ENCODE peak calls at places on chromosomes 2 and 18, in ten cellular contexts. One of them, this sample, is unnamed.

GRCh38 chr2:71460056-71460455 is 6.7 kb downstream of the DYSF start:
- DNase-seq in lower lobe of right lung: no peak
- DNase-seq in psoas muscle: no peak
- DNase-seq in AG09319: no peak
- DNase-seq in omental fat pad: no peak
- DNase-seq in AG04449: no peak
- DNase-seq in foreskin fibroblast: no peak
- DNase-seq in transverse colon: no peak
- DNase-seq in WTC11: no peak
- DNase-seq in RWPE2: no peak
- DNase-seq in this sample: no peak

GRCh38 chr18:75167759-75168211 is 41.2 kb downstream of the PTGR3 start:
- DNase-seq in foreskin fibroblast: no peak
- DNase-seq in RWPE2: no peak
- DNase-seq in AG09319: no peak
- DNase-seq in psoas muscle: no peak
- DNase-seq in WTC11: no peak
- DNase-seq in transverse colon: peak
- DNase-seq in lower lobe of right lung: no peak
- DNase-seq in AG04449: no peak
- DNase-seq in omental fat pad: no peak
- DNase-seq in this sample: no peak

GRCh38 chr2:10935953-10936942 is 24.5 kb downstream of the KCNF1 start:
- DNase-seq in psoas muscle: no peak
- DNase-seq in RWPE2: no peak
- DNase-seq in AG09319: peak
- DNase-seq in AG04449: peak
- DNase-seq in transverse colon: no peak
- DNase-seq in omental fat pad: no peak
- DNase-seq in foreskin fibroblast: peak
- DNase-seq in lower lobe of right lung: no peak
- DNase-seq in WTC11: no peak
- DNase-seq in this sample: peak

GRCh38 chr2:10561636-10562035 is 113.5 kb upstream of the ODC1 start:
- DNase-seq in psoas muscle: no peak
- DNase-seq in RWPE2: no peak
- DNase-seq in foreskin fibroblast: peak
- DNase-seq in omental fat pad: no peak
- DNase-seq in AG04449: no peak
- DNase-seq in lower lobe of right lung: no peak
- DNase-seq in AG09319: no peak
- DNase-seq in WTC11: no peak
- DNase-seq in transverse colon: no peak
- DNase-seq in this sample: no peak

GRCh38 chr2:239882335-239882734 is 142.8 kb downstream of the NDUFA10 start:
- DNase-seq in psoas muscle: no peak
- DNase-seq in omental fat pad: peak
- DNase-seq in transverse colon: peak
- DNase-seq in AG09319: no peak
- DNase-seq in foreskin fibroblast: peak
- DNase-seq in lower lobe of right lung: peak
- DNase-seq in RWPE2: no peak
- DNase-seq in WTC11: peak
- DNase-seq in AG04449: no peak
- DNase-seq in this sample: no peak

GRCh38 chr2:40700211-40700954 is 248.5 kb upstream of the SLC8A1 start:
- DNase-seq in omental fat pad: no peak
- DNase-seq in AG04449: no peak
- DNase-seq in WTC11: no peak
- DNase-seq in foreskin fibroblast: no peak
- DNase-seq in lower lobe of right lung: no peak
- DNase-seq in RWPE2: no peak
- DNase-seq in transverse colon: no peak
- DNase-seq in AG09319: no peak
- DNase-seq in psoas muscle: no peak
- DNase-seq in this sample: no peak

GRCh38 chr18:12657048-12657848 is 659 bp downstream of the SPIRE1 start:
- DNase-seq in psoas muscle: peak
- DNase-seq in AG09319: no peak
- DNase-seq in WTC11: peak
- DNase-seq in AG04449: no peak
- DNase-seq in RWPE2: no peak
- DNase-seq in lower lobe of right lung: peak
- DNase-seq in transverse colon: peak
- DNase-seq in foreskin fibroblast: peak
- DNase-seq in omental fat pad: no peak
- DNase-seq in this sample: no peak

GRCh38 chr2:205022751-205023150 is 477.5 kb downstream of the PARD3B start:
- DNase-seq in foreskin fibroblast: no peak
- DNase-seq in lower lobe of right lung: no peak
- DNase-seq in WTC11: no peak
- DNase-seq in psoas muscle: no peak
- DNase-seq in transverse colon: no peak
- DNase-seq in RWPE2: no peak
- DNase-seq in omental fat pad: no peak
- DNase-seq in AG04449: no peak
- DNase-seq in AG09319: no peak
- DNase-seq in this sample: no peak

GRCh38 chr2:162490052-162490717 is 146.3 kb downstream of the GCA start:
- DNase-seq in AG09319: no peak
- DNase-seq in AG04449: no peak
- DNase-seq in lower lobe of right lung: no peak
- DNase-seq in omental fat pad: no peak
- DNase-seq in RWPE2: no peak
- DNase-seq in foreskin fibroblast: no peak
- DNase-seq in WTC11: no peak
- DNase-seq in transverse colon: no peak
- DNase-seq in psoas muscle: no peak
- DNase-seq in this sample: no peak

GRCh38 chr2:177599956-177600355 is 207.4 kb downstream of the AGPS start:
- DNase-seq in transverse colon: no peak
- DNase-seq in omental fat pad: no peak
- DNase-seq in foreskin fibroblast: no peak
- DNase-seq in AG04449: no peak
- DNase-seq in lower lobe of right lung: no peak
- DNase-seq in psoas muscle: no peak
- DNase-seq in RWPE2: no peak
- DNase-seq in AG09319: no peak
- DNase-seq in WTC11: no peak
- DNase-seq in this sample: no peak

GRCh38 chr2:197215988-197216979 is 94.3 kb downstream of the ANKRD44 start:
- DNase-seq in transverse colon: no peak
- DNase-seq in AG09319: no peak
- DNase-seq in psoas muscle: no peak
- DNase-seq in omental fat pad: no peak
- DNase-seq in WTC11: no peak
- DNase-seq in AG04449: no peak
- DNase-seq in RWPE2: no peak
- DNase-seq in lower lobe of right lung: no peak
- DNase-seq in foreskin fibroblast: peak
- DNase-seq in this sample: no peak

GRCh38 chr2:200405599-200406298 is 99.3 kb downstream of the SPATS2L start:
- DNase-seq in lower lobe of right lung: no peak
- DNase-seq in AG04449: no peak
- DNase-seq in psoas muscle: no peak
- DNase-seq in WTC11: no peak
- DNase-seq in foreskin fibroblast: peak
- DNase-seq in RWPE2: no peak
- DNase-seq in transverse colon: peak
- DNase-seq in AG09319: no peak
- DNase-seq in omental fat pad: no peak
- DNase-seq in this sample: peak

GRCh38 chr18:31302991-31303390 is 15.0 kb upstream of the DSG1 start:
- DNase-seq in omental fat pad: no peak
- DNase-seq in WTC11: no peak
- DNase-seq in lower lobe of right lung: no peak
- DNase-seq in transverse colon: no peak
- DNase-seq in psoas muscle: no peak
- DNase-seq in RWPE2: no peak
- DNase-seq in foreskin fibroblast: no peak
- DNase-seq in AG04449: no peak
- DNase-seq in AG09319: no peak
- DNase-seq in this sample: peak

GRCh38 chr18:13273800-13274199 is 55.2 kb downstream of the LDLRAD4 start:
- DNase-seq in transverse colon: no peak
- DNase-seq in lower lobe of right lung: no peak
- DNase-seq in foreskin fibroblast: no peak
- DNase-seq in AG09319: no peak
- DNase-seq in omental fat pad: no peak
- DNase-seq in psoas muscle: no peak
- DNase-seq in AG04449: no peak
- DNase-seq in RWPE2: no peak
- DNase-seq in WTC11: no peak
- DNase-seq in this sample: no peak

GRCh38 chr2:79993144-79993543 is 311.4 kb downstream of the LRRTM1 start:
- DNase-seq in AG09319: no peak
- DNase-seq in foreskin fibroblast: no peak
- DNase-seq in psoas muscle: no peak
- DNase-seq in RWPE2: no peak
- DNase-seq in AG04449: peak
- DNase-seq in transverse colon: no peak
- DNase-seq in WTC11: no peak
- DNase-seq in lower lobe of right lung: no peak
- DNase-seq in omental fat pad: no peak
- DNase-seq in this sample: no peak

GRCh38 chr2:127526940-127527804 is 883 bp upstream of the IWS1 start:
- DNase-seq in AG04449: no peak
- DNase-seq in AG09319: no peak
- DNase-seq in lower lobe of right lung: no peak
- DNase-seq in WTC11: no peak
- DNase-seq in psoas muscle: no peak
- DNase-seq in omental fat pad: no peak
- DNase-seq in transverse colon: no peak
- DNase-seq in foreskin fibroblast: no peak
- DNase-seq in RWPE2: no peak
- DNase-seq in this sample: no peak
- TF ChIP-seq CTCF in AG04449: no peak
- TF ChIP-seq CTCF in AG09319: peak
- TF ChIP-seq CTCF in lower lobe of right lung: no peak
- TF ChIP-seq CTCF in WTC11: no peak
- TF ChIP-seq CTCF in psoas muscle: no peak
- TF ChIP-seq CTCF in omental fat pad: no peak
- TF ChIP-seq CTCF in transverse colon: no peak
- TF ChIP-seq CTCF in foreskin fibroblast: no peak
- TF ChIP-seq CTCF in RWPE2: no peak
- TF ChIP-seq CTCF in this sample: no peak

GRCh38 chr2:213152065-213152794 is 818 bp upstream of the IKZF2 start:
- DNase-seq in lower lobe of right lung: peak
- DNase-seq in AG04449: no peak
- DNase-seq in psoas muscle: peak
- DNase-seq in RWPE2: peak
- DNase-seq in WTC11: peak
- DNase-seq in transverse colon: peak
- DNase-seq in foreskin fibroblast: peak
- DNase-seq in AG09319: peak
- DNase-seq in omental fat pad: peak
- DNase-seq in this sample: no peak
- TF ChIP-seq CTCF in lower lobe of right lung: peak
- TF ChIP-seq CTCF in AG04449: peak
- TF ChIP-seq CTCF in psoas muscle: peak
- TF ChIP-seq CTCF in RWPE2: peak
- TF ChIP-seq CTCF in WTC11: no peak
- TF ChIP-seq CTCF in transverse colon: peak
- TF ChIP-seq CTCF in foreskin fibroblast: peak
- TF ChIP-seq CTCF in AG09319: peak
- TF ChIP-seq CTCF in omental fat pad: no peak
- TF ChIP-seq CTCF in this sample: peak

GRCh38 chr2:143577489-143577888 is 448.3 kb downstream of the ARHGAP15 start:
- DNase-seq in AG09319: no peak
- DNase-seq in lower lobe of right lung: no peak
- DNase-seq in psoas muscle: no peak
- DNase-seq in RWPE2: no peak
- DNase-seq in AG04449: no peak
- DNase-seq in WTC11: no peak
- DNase-seq in omental fat pad: no peak
- DNase-seq in transverse colon: no peak
- DNase-seq in foreskin fibroblast: no peak
- DNase-seq in this sample: no peak

GRCh38 chr2:143586119-143586518 is 456.9 kb downstream of the ARHGAP15 start:
- DNase-seq in WTC11: no peak
- DNase-seq in psoas muscle: no peak
- DNase-seq in RWPE2: no peak
- DNase-seq in transverse colon: no peak
- DNase-seq in AG04449: no peak
- DNase-seq in foreskin fibroblast: no peak
- DNase-seq in AG09319: no peak
- DNase-seq in omental fat pad: no peak
- DNase-seq in lower lobe of right lung: no peak
- DNase-seq in this sample: no peak

GRCh38 chr2:143581134-143581533 is 451.9 kb downstream of the ARHGAP15 start:
- DNase-seq in RWPE2: no peak
- DNase-seq in psoas muscle: no peak
- DNase-seq in AG04449: no peak
- DNase-seq in omental fat pad: no peak
- DNase-seq in lower lobe of right lung: no peak
- DNase-seq in AG09319: no peak
- DNase-seq in WTC11: no peak
- DNase-seq in foreskin fibroblast: no peak
- DNase-seq in transverse colon: no peak
- DNase-seq in this sample: no peak

GRCh38 chr2:143579456-143579855 is 450.2 kb downstream of the ARHGAP15 start:
- DNase-seq in RWPE2: no peak
- DNase-seq in transverse colon: no peak
- DNase-seq in AG04449: no peak
- DNase-seq in foreskin fibroblast: no peak
- DNase-seq in WTC11: no peak
- DNase-seq in AG09319: no peak
- DNase-seq in omental fat pad: no peak
- DNase-seq in psoas muscle: no peak
- DNase-seq in lower lobe of right lung: no peak
- DNase-seq in this sample: no peak

GRCh38 chr2:143581989-143582719 is 452.9 kb downstream of the ARHGAP15 start:
- DNase-seq in lower lobe of right lung: no peak
- DNase-seq in transverse colon: no peak
- DNase-seq in AG09319: no peak
- DNase-seq in foreskin fibroblast: peak
- DNase-seq in RWPE2: no peak
- DNase-seq in AG04449: no peak
- DNase-seq in psoas muscle: no peak
- DNase-seq in WTC11: no peak
- DNase-seq in omental fat pad: no peak
- DNase-seq in this sample: no peak
- TF ChIP-seq CTCF in lower lobe of right lung: no peak
- TF ChIP-seq CTCF in transverse colon: no peak
- TF ChIP-seq CTCF in AG09319: peak
- TF ChIP-seq CTCF in foreskin fibroblast: peak
- TF ChIP-seq CTCF in RWPE2: no peak
- TF ChIP-seq CTCF in AG04449: peak
- TF ChIP-seq CTCF in psoas muscle: no peak
- TF ChIP-seq CTCF in WTC11: no peak
- TF ChIP-seq CTCF in omental fat pad: no peak
- TF ChIP-seq CTCF in this sample: no peak

DNA sequence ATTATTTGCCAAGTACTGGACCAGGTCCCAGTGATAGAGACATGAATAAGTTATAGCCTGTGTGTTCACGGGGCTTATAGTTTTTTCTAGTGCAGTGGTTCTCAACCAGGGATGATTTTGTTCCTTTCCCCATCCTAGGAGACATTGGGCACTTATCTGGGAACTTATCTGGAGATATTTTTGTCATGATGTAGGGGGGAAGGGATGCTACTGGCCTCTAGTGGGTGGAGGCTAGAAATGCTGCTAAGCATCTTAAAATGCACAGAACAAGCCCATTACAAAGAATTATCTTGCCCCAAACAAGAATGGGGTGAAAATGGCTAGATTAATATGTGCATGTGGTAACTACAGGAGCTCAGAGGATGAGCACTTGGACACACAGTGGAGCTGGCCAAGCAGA is 75.2 kb downstream of the KLHL29 start:
- DNase-seq in AG09319: no peak
- DNase-seq in foreskin fibroblast: peak
- DNase-seq in omental fat pad: no peak
- DNase-seq in psoas muscle: no peak
- DNase-seq in WTC11: no peak
- DNase-seq in RWPE2: no peak
- DNase-seq in lower lobe of right lung: no peak
- DNase-seq in transverse colon: no peak
- DNase-seq in AG04449: no peak
- DNase-seq in this sample: no peak
- TF ChIP-seq CTCF in AG09319: peak
- TF ChIP-seq CTCF in foreskin fibroblast: peak
- TF ChIP-seq CTCF in omental fat pad: peak
- TF ChIP-seq CTCF in psoas muscle: peak
- TF ChIP-seq CTCF in WTC11: no peak
- TF ChIP-seq CTCF in RWPE2: peak
- TF ChIP-seq CTCF in lower lobe of right lung: peak
- TF ChIP-seq CTCF in transverse colon: peak
- TF ChIP-seq CTCF in AG04449: peak
- TF ChIP-seq CTCF in this sample: peak

This sample was measured in kidney epithelial cell.